ENCODE peak calls at places on chromosomes 16 and 17, in six cellular contexts. A is CD8-positive, alpha-beta T cell; O is lower lobe of right lung; V is heart left ventricle; C is right atrium auricular region; Z is effector memory CD4-positive, alpha-beta T cell. M is an unnamed sample. For H3K4me1, H3K27me3 and H3K36me3, the result is how much of the 10 kb centered on the place peaks cover.

GRCh38 chr17:62110923-62111484 is 45.9 kb upstream of the MED13 start:
- DNase-seq in A (no peak), C (no peak), O (no peak), Z (no peak), V (no peak), M (no peak)

GRCh38 chr17:45251931-45252330 is 10.0 kb downstream of the SPATA32 start:
- DNase-seq in V (no peak), C (no peak), A (no peak), O (no peak), Z (no peak), M (no peak)

GRCh38 chr17:51743477-51743876 is 415.0 kb downstream of the CA10 start:
- DNase-seq in C (no peak), A (no peak), V (no peak), O (no peak), Z (no peak), M (no peak)

GRCh38 chr16:17556276-17557052 is 85.7 kb upstream of the XYLT1 start:
- DNase-seq in V (no peak), A (no peak), Z (no peak), C (no peak), O (no peak), M (no peak)

GRCh38 chr17:35684046-35684802 is 47.2 kb upstream of the RASL10B start:
- DNase-seq in A (no peak), V (no peak), C (no peak), O (no peak), Z (no peak), M (no peak)

GRCh38 chr17:80791758-80792284 is 199.8 kb upstream of the CHMP6 start:
- DNase-seq in V (no peak), O (no peak), Z (peak), C (peak), A (no peak), M (peak)

GRCh38 chr16:88928405-88929375 is 48.3 kb downstream of the CBFA2T3 start:
- DNase-seq in O (no peak), C (no peak), A (no peak), Z (no peak), V (no peak), M (peak)

GRCh38 chr17:59506907-59507726 is 58.3 kb upstream of the DHX40 start:
- DNase-seq in C (peak), V (no peak), A (no peak), Z (no peak), O (no peak), M (no peak)

GRCh38 chr16:59696495-59696894 is 962.4 kb upstream of the GOT2 start:
- DNase-seq in Z (no peak), O (no peak), C (no peak), V (no peak), A (no peak), M (no peak)

GRCh38 chr16:67399218-67399733 is 6.0 kb upstream of the TPPP3 start:
- DNase-seq in V (peak), C (no peak), A (peak), Z (no peak), O (peak), M (peak)

GRCh38 chr17:2949469-2950044 is 113.8 kb downstream of the OR1D5 start:
- DNase-seq in C (peak), Z (no peak), V (no peak), A (no peak), O (peak), M (no peak)

DNA sequence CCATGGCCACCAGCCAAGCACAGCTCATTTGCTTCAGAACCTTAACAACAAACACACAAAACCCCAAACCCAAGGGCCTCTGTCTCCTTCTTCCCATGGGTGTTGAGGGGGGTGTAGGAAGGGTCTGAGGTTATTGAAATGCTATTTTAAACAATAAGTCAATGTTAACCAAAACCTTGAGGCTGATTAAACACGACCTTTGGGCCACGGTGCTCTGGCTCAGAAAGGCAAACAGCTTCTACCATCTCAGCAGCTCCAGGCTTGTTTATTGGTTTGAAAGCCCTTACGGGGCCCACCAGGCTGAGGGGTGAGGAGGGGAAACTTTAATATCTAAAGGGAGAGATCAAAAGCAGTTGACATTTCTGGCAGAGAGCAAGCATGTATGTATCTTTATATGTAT is 185.7 kb upstream of the IRX6 start:
- DNase-seq in V (no peak), O (no peak), A (no peak), Z (no peak), C (no peak), M (no peak)
- H3K4me1 ChIP-seq in V (under half), O (under half), A (under half), Z (under half), C (under half), M (under half)

GRCh38 chr17:77061711-77062110 is 79.1 kb upstream of the SEC14L1 start:
- DNase-seq in A (no peak), Z (no peak), V (no peak), C (no peak), O (no peak), M (no peak)

GRCh38 chr17:77068915-77069314 is 71.9 kb upstream of the SEC14L1 start:
- DNase-seq in C (no peak), O (no peak), A (no peak), Z (no peak), V (no peak), M (no peak)

GRCh38 chr17:77066165-77066564 is 74.6 kb upstream of the SEC14L1 start:
- DNase-seq in C (no peak), Z (no peak), A (no peak), V (no peak), O (no peak), M (no peak)

GRCh38 chr17:77064608-77065007 is 76.2 kb upstream of the SEC14L1 start:
- DNase-seq in O (no peak), V (no peak), Z (no peak), C (no peak), A (no peak), M (no peak)
- H3K27me3 ChIP-seq in O (under half), V (under half), Z (under half), C (under half), A (under half), M (under half)

GRCh38 chr17:83085526-83086196 is 6.3 kb downstream of the METRNL start:
- DNase-seq in Z (no peak), V (no peak), C (no peak), A (no peak), O (no peak), M (peak)

GRCh38 chr17:83084214-83084613 is 4.8 kb downstream of the METRNL start:
- DNase-seq in A (no peak), V (no peak), C (no peak), Z (no peak), O (no peak), M (no peak)

GRCh38 chr17:83086197-83086880 is 6.9 kb downstream of the METRNL start:
- DNase-seq in A (no peak), V (no peak), O (no peak), C (no peak), Z (no peak), M (no peak)

GRCh38 chr17:83084621-83085056 is 5.2 kb downstream of the METRNL start:
- DNase-seq in C (no peak), Z (no peak), O (peak), V (no peak), A (no peak), M (peak)

GRCh38 chr17:83085103-83085502 is 5.7 kb downstream of the METRNL start:
- DNase-seq in O (no peak), V (no peak), C (no peak), Z (no peak), A (no peak), M (no peak)
- H3K36me3 ChIP-seq in O (under half), V (under half), C (under half), Z (under half), A (under half), M (under half)

GRCh38 chr17:63436523-63437110 is 9.5 kb downstream of the CYB561 start:
- DNase-seq in Z (no peak), A (no peak), C (no peak), V (no peak), O (no peak), M (no peak)

GRCh38 chr17:63438092-63439051 is 7.7 kb downstream of the CYB561 start:
- DNase-seq in Z (no peak), O (no peak), A (no peak), V (no peak), C (no peak), M (peak)

GRCh38 chr17:63439682-63440081 is 6.4 kb downstream of the CYB561 start:
- DNase-seq in Z (no peak), A (no peak), V (no peak), C (no peak), O (no peak), M (no peak)

GRCh38 chr17:63435681-63436522 is 10.2 kb downstream of the CYB561 start:
- DNase-seq in C (no peak), V (no peak), A (no peak), O (no peak), Z (no peak), M (peak)

DNA sequence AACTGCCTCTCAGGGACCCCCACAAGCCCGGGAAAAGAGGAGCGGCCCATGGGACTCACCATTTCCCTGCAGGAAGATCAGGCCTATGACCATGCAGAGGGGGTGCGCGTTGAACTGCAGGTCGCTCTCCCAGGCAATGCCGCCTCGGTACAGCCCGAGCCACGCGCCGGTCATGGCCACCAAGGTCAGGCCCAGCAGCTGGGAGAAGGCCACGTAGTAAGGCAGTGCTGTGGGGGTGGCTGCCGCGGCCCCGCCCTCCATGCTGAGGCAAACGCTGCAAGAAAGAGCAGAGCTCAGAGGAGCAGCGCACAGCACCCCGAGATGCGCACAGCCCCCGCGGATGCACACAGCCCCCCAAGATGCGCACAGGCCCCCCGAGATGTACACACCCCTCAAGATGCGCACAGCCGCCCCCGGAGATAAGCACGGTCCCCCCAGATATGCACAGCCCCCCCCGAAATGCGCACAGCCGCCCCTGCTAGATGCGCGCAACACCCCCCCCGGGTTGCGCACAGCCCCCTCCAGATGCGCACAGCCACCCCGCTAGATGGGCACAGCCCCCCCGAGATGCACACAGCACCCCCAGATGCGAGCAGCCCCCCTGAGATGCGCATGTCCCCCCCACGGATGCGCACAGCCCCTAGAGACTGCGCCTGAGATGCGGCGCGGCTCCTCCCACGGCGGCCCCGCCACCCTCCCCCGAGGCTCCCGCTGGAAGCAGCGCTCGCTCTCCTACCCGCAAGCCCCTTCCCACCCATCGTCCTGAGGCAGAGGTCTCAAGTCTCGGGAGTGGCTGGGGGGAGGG is 8.6 kb downstream of the CYB561 start:
- DNase-seq in V (no peak), C (no peak), A (no peak), Z (no peak), O (no peak), M (peak)
- H3K4me1 ChIP-seq in V (half or more), C (half or more), A (under half), Z (under half), O (half or more), M (half or more)

GRCh38 chr16:82439678-82440293 is 187.0 kb upstream of the CDH13 start:
- DNase-seq in V (no peak), A (no peak), O (no peak), C (no peak), Z (no peak), M (no peak)
- H3K27me3 ChIP-seq in V (under half), A (under half), O (under half), C (under half), Z (under half), M (under half)

GRCh38 chr17:67137026-67137370 is 92.6 kb downstream of the CACNG1 start:
- DNase-seq in O (no peak), V (no peak), A (no peak), Z (no peak), C (no peak), M (no peak)

GRCh38 chr17:67130768-67131167 is 86.4 kb downstream of the CACNG1 start:
- DNase-seq in V (no peak), C (no peak), A (no peak), Z (no peak), O (no peak), M (no peak)

GRCh38 chr17:67132366-67132765 is 88.0 kb downstream of the CACNG1 start:
- DNase-seq in A (no peak), O (no peak), Z (no peak), C (no peak), V (no peak), M (no peak)

GRCh38 chr17:67136191-67137025 is 92.1 kb downstream of the CACNG1 start:
- DNase-seq in V (no peak), Z (no peak), C (no peak), O (no peak), A (no peak), M (no peak)

GRCh38 chr17:67133161-67133560 is 88.8 kb downstream of the CACNG1 start:
- DNase-seq in C (no peak), A (no peak), O (no peak), Z (no peak), V (no peak), M (no peak)
- H3K36me3 ChIP-seq in C (under half), A (under half), O (half or more), Z (under half), V (under half), M (under half)

GRCh38 chr17:17712268-17712924 is 31.1 kb downstream of the RAI1 start:
- DNase-seq in Z (no peak), A (no peak), V (no peak), O (no peak), C (no peak), M (no peak)

GRCh38 chr17:17709815-17710321 is 28.6 kb downstream of the RAI1 start:
- DNase-seq in O (no peak), V (no peak), C (no peak), A (no peak), Z (no peak), M (no peak)

GRCh38 chr17:17710728-17711541 is 29.7 kb downstream of the RAI1 start:
- DNase-seq in O (peak), C (no peak), Z (no peak), A (no peak), V (no peak), M (peak)

GRCh38 chr17:17710355-17710727 is 29.1 kb downstream of the RAI1 start:
- DNase-seq in O (no peak), A (no peak), Z (no peak), V (no peak), C (no peak), M (peak)

DNA sequence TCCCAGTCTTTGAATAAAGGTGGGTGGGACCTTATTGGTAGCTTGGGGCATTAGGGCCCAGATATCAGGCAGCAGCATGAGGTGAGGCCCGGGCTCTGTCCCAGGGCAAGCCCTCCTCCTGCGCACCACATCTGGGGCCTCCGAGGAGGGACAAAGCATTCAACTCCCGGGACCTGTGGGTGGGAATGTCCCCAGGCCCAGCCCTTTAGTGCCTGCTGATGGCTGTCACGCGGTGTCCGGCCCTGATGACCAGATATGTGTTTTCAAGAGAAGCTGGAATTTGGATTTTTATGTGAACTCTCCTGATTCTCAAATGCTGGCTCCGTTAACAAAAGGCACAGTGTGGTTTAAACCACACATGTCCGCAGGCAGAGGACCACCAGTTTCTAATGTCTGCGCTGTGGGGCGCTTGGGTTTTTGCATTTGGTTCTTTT is 30.5 kb downstream of the RAI1 start:
- DNase-seq in O (no peak), C (no peak), A (no peak), Z (no peak), V (no peak), M (no peak)
- H3K4me1 ChIP-seq in O (half or more), C (under half), A (under half), Z (under half), V (half or more), M (half or more)

GRCh38 chr17:74525781-74526288 is 5.4 kb downstream of the CD300LB start:
- DNase-seq in C (peak), Z (no peak), V (no peak), O (no peak), A (peak), M (no peak)
- H3K27me3 ChIP-seq in C (under half), Z (under half), V (under half), O (under half), A (under half), M (under half)

DNA sequence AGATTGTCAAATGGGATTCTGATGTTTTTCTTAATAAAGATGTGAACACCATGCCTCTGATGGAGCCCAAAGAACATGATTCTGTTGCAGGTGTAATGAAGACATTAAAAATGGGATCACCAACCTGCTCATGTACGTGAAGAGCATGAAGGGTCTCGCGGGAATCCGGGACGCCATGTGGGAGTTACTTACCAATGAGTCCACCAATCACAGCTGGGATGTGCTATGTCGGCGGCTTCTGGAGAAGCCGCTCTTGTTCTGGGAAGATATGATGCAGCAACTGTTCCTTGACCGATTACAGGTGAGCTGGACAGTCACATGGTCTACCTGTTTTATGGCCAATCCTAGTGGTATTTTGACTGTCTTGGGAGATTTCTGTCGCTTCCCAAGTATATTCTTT is 7.6 kb downstream of the COG1 start:
- DNase-seq in A (no peak), Z (no peak), O (no peak), C (no peak), V (no peak), M (no peak)
- H3K36me3 ChIP-seq in A (half or more), Z (half or more), O (half or more), C (half or more), V (half or more), M (half or more)